ENCODE peak calls at places on chromosome 20, in five cellular contexts. One of them, this sample, is unnamed.
A peak's percentile ranks its signal among the peaks of the same experiment; 100 is the strongest.

GRCh38 chr20:62994850-62995249 is 11.9 kb downstream of the BHLHE23 start:
- DNase-seq in K562: no peak
- DNase-seq in GM12878: no peak
- DNase-seq in SK-N-SH: no peak
- DNase-seq in HepG2: no peak
- DNase-seq in this sample: no peak

GRCh38 chr20:62741191-62741676 is 32.6 kb downstream of the NTSR1 start:
- DNase-seq in SK-N-SH: no peak
- DNase-seq in HepG2: no peak
- DNase-seq in GM12878: no peak
- DNase-seq in K562: no peak
- DNase-seq in this sample: no peak

GRCh38 chr20:6142348-6142993 is 19.6 kb upstream of the FERMT1 start:
- DNase-seq in HepG2: peak; percentile 70
- DNase-seq in SK-N-SH: peak; percentile 58
- DNase-seq in GM12878: peak; percentile 9
- DNase-seq in K562: peak; percentile 56
- DNase-seq in this sample: peak; percentile 60

GRCh38 chr20:24619212-24619611 is 149.8 kb downstream of the SYNDIG1 start:
- DNase-seq in GM12878: peak; percentile 7
- DNase-seq in SK-N-SH: no peak
- DNase-seq in HepG2: no peak
- DNase-seq in K562: no peak
- DNase-seq in this sample: no peak

GRCh38 chr20:16004108-16004854 is 569.0 kb downstream of the KIF16B start:
- DNase-seq in K562: peak; percentile 0
- DNase-seq in GM12878: no peak
- DNase-seq in SK-N-SH: no peak
- DNase-seq in HepG2: no peak
- DNase-seq in this sample: no peak

GRCh38 chr20:2022163-2022562 is 28.3 kb upstream of the PDYN start:
- DNase-seq in HepG2: no peak
- DNase-seq in GM12878: no peak
- DNase-seq in SK-N-SH: no peak
- DNase-seq in K562: no peak
- DNase-seq in this sample: no peak

GRCh38 chr20:11918280-11918952 is 723 bp downstream of the BTBD3 start:
- DNase-seq in SK-N-SH: no peak
- DNase-seq in HepG2: no peak
- DNase-seq in K562: no peak
- DNase-seq in GM12878: no peak
- DNase-seq in this sample: no peak

GRCh38 chr20:4327956-4328355 is 312.6 kb upstream of the RNF24 start:
- DNase-seq in HepG2: no peak
- DNase-seq in SK-N-SH: no peak
- DNase-seq in GM12878: no peak
- DNase-seq in K562: no peak
- DNase-seq in this sample: no peak

GRCh38 chr20:539848-540247 is 3.7 kb downstream of the CSNK2A1 start:
- DNase-seq in GM12878: no peak
- DNase-seq in SK-N-SH: no peak
- DNase-seq in HepG2: peak; percentile 51
- DNase-seq in K562: peak; percentile 25
- DNase-seq in this sample: no peak

GRCh38 chr20:38135641-38136420 is 29.2 kb downstream of the TGM2 start:
- DNase-seq in SK-N-SH: no peak
- DNase-seq in K562: no peak
- DNase-seq in GM12878: no peak
- DNase-seq in HepG2: no peak
- DNase-seq in this sample: no peak

GRCh38 chr20:9867196-9867980 is 28.5 kb upstream of the PAK5 start:
- DNase-seq in HepG2: no peak
- DNase-seq in SK-N-SH: no peak
- DNase-seq in K562: no peak
- DNase-seq in GM12878: no peak
- DNase-seq in this sample: no peak

GRCh38 chr20:17343631-17344447 is 117.0 kb downstream of the PCSK2 start:
- DNase-seq in K562: no peak
- DNase-seq in GM12878: no peak
- DNase-seq in HepG2: no peak
- DNase-seq in SK-N-SH: no peak
- DNase-seq in this sample: no peak

GRCh38 chr20:610130-611046 is at the start of gene TCF15:
- DNase-seq in HepG2: no peak
- DNase-seq in SK-N-SH: peak; percentile 100
- DNase-seq in GM12878: no peak
- DNase-seq in K562: peak; percentile 83
- DNase-seq in this sample: no peak

GRCh38 chr20:57391439-57392129 is 388 bp downstream of the RBM38 start:
- DNase-seq in K562: peak; percentile 63
- DNase-seq in GM12878: no peak
- DNase-seq in HepG2: no peak
- DNase-seq in SK-N-SH: peak; percentile 71
- DNase-seq in this sample: no peak

GRCh38 chr20:7656662-7657061 is 283.6 kb downstream of the HAO1 start:
- DNase-seq in HepG2: no peak
- DNase-seq in SK-N-SH: no peak
- DNase-seq in GM12878: no peak
- DNase-seq in K562: no peak
- DNase-seq in this sample: no peak

GRCh38 chr20:57322476-57322875 is 7.1 kb upstream of the SPO11 start:
- DNase-seq in HepG2: no peak
- DNase-seq in K562: no peak
- DNase-seq in GM12878: no peak
- DNase-seq in SK-N-SH: no peak
- DNase-seq in this sample: no peak

GRCh38 chr20:62936996-62937352 is 973 bp upstream of the GID8 start:
- DNase-seq in HepG2: peak; percentile 81
- DNase-seq in K562: peak; percentile 39
- DNase-seq in GM12878: no peak
- DNase-seq in SK-N-SH: no peak
- DNase-seq in this sample: no peak

GRCh38 chr20:52048365-52048764 is 143.2 kb downstream of the ZFP64 start:
- DNase-seq in SK-N-SH: no peak
- DNase-seq in HepG2: no peak
- DNase-seq in K562: no peak
- DNase-seq in GM12878: no peak
- DNase-seq in this sample: no peak

GRCh38 chr20:49601153-49601924 is 33.4 kb upstream of the PTGIS start:
- DNase-seq in GM12878: no peak
- DNase-seq in HepG2: no peak
- DNase-seq in K562: no peak
- DNase-seq in SK-N-SH: no peak
- DNase-seq in this sample: no peak

GRCh38 chr20:30502670-30503069 is 754.8 kb upstream of the DEFB115 start:
- DNase-seq in K562: no peak
- DNase-seq in SK-N-SH: no peak
- DNase-seq in GM12878: no peak
- DNase-seq in HepG2: no peak
- DNase-seq in this sample: no peak

GRCh38 chr20:30503992-30504570 is 753.4 kb upstream of the DEFB115 start:
- DNase-seq in SK-N-SH: no peak
- DNase-seq in K562: no peak
- DNase-seq in HepG2: no peak
- DNase-seq in GM12878: no peak
- DNase-seq in this sample: no peak

GRCh38 chr20:30500829-30501440 is 756.5 kb upstream of the DEFB115 start:
- DNase-seq in SK-N-SH: no peak
- DNase-seq in GM12878: no peak
- DNase-seq in HepG2: no peak
- DNase-seq in K562: no peak
- DNase-seq in this sample: no peak

GRCh38 chr20:30505566-30505965 is 751.9 kb upstream of the DEFB115 start:
- DNase-seq in K562: no peak
- DNase-seq in GM12878: no peak
- DNase-seq in SK-N-SH: no peak
- DNase-seq in HepG2: no peak
- DNase-seq in this sample: no peak

DNA sequence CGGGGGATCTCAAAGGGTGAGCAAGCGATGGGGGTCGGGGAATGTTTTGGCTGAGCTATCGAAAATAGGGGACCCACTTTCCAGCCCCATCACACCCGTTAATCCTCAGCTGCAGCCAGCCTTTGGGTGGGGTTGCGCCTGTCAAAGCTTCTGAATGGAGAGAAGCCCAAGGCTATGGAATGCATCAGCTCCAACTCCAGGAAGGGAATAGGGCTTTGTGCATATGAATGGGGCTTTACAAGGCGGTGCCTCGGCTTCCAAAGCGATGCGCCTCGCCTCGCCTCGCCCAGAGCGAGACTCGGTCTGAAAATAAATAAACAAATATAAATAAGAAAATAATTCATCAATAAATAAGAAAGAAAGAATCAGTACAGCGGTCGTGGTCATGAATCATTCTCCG is 751.4 kb upstream of the DEFB115 start:
- DNase-seq in K562: no peak
- DNase-seq in GM12878: no peak
- DNase-seq in HepG2: no peak
- DNase-seq in SK-N-SH: no peak
- DNase-seq in this sample: no peak
- TF ChIP-seq ZBTB33 in K562: no peak
- TF ChIP-seq ZBTB33 in GM12878: no peak
- TF ChIP-seq ZBTB33 in HepG2: no peak
- TF ChIP-seq ZBTB33 in SK-N-SH: no peak
- TF ChIP-seq ZBTB33 in this sample: no peak

DNA sequence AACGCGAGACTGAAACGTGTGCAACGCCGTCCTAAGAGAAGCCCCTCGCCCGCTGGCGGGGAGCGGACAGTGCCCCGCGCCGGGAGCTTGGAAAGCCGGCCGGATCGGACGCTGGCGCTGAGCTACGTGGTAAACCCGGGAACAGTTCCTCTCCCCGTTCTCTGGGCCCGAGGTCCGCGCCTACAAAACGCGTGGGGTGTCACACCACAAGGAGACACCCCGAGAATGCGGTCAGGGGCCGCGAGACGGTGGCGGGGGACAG is 755 bp downstream of the NCOA5 start:
- DNase-seq in SK-N-SH: no peak
- DNase-seq in K562: no peak
- DNase-seq in GM12878: no peak
- DNase-seq in HepG2: peak; percentile 15
- DNase-seq in this sample: no peak
- H2AFZ ChIP-seq in SK-N-SH: no peak overlapping the region
- H2AFZ ChIP-seq in K562: peak overlapping the region; percentile 95
- H2AFZ ChIP-seq in GM12878: peak overlapping the region; percentile 85
- H2AFZ ChIP-seq in HepG2: no peak overlapping the region
- H2AFZ ChIP-seq in this sample: no peak overlapping the region

GRCh38 chr20:34579936-34580587 is 21.5 kb downstream of the MAP1LC3A start:
- DNase-seq in K562: no peak
- DNase-seq in SK-N-SH: no peak
- DNase-seq in GM12878: peak; percentile 67
- DNase-seq in HepG2: no peak
- DNase-seq in this sample: no peak
- TF ChIP-seq ZBTB33 in K562: no peak
- TF ChIP-seq ZBTB33 in SK-N-SH: no peak
- TF ChIP-seq ZBTB33 in GM12878: no peak
- TF ChIP-seq ZBTB33 in HepG2: no peak
- TF ChIP-seq ZBTB33 in this sample: no peak

GRCh38 chr20:32010096-32010495 is at the start of gene CCM2L:
- DNase-seq in HepG2: no peak
- DNase-seq in K562: no peak
- DNase-seq in SK-N-SH: no peak
- DNase-seq in GM12878: no peak
- DNase-seq in this sample: no peak

GRCh38 chr20:32007787-32008616 is 2.2 kb upstream of the CCM2L start:
- DNase-seq in HepG2: no peak
- DNase-seq in SK-N-SH: no peak
- DNase-seq in K562: no peak
- DNase-seq in GM12878: no peak
- DNase-seq in this sample: no peak

GRCh38 chr20:32006841-32007786 is 3.1 kb upstream of the CCM2L start:
- DNase-seq in GM12878: no peak
- DNase-seq in K562: no peak
- DNase-seq in HepG2: peak; percentile 27
- DNase-seq in SK-N-SH: no peak
- DNase-seq in this sample: no peak

GRCh38 chr20:32010666-32011065 is 428 bp downstream of the CCM2L start:
- DNase-seq in HepG2: no peak
- DNase-seq in GM12878: no peak
- DNase-seq in SK-N-SH: no peak
- DNase-seq in K562: no peak
- DNase-seq in this sample: no peak

DNA sequence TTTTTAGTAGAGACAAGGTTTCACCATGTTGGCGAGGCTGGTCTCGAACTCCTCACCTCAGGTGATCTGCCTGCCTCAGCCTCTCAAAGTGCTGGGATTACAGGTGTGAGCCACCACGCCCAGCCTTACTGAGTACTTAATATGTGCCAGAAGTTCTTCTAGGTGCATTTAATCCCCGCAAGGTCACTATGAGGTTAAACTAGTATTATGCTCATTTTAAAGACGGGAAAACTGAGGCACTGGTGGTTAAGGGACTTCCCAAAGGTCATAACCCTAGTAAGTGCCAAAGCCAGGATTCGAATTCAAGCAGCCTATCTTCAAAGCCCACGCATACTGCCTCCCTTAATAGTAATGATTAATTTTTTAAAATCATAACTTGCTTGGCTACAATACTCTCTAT is 674 bp upstream of the CCM2L start:
- DNase-seq in K562: no peak
- DNase-seq in SK-N-SH: no peak
- DNase-seq in HepG2: no peak
- DNase-seq in GM12878: no peak
- DNase-seq in this sample: no peak
- H2AFZ ChIP-seq in K562: no peak overlapping the region
- H2AFZ ChIP-seq in SK-N-SH: no peak overlapping the region
- H2AFZ ChIP-seq in HepG2: no peak overlapping the region
- H2AFZ ChIP-seq in GM12878: no peak overlapping the region
- H2AFZ ChIP-seq in this sample: no peak overlapping the region

This sample was measured in HCT116.